ENCODE peak calls at places on chromosomes 2 and 18, in ten cellular contexts. M, E, Y, V, S, L, K, A, R and Z are unnamed samples.

GRCh38 chr2:28387082-28387960 is 5.3 kb upstream of the FOSL2 start:
- DNase-seq in M (no peak), E (no peak), Y (no peak), V (no peak), S (no peak), L (no peak), K (peak; percentile 4), A (no peak), R (peak; percentile 61), Z (no peak)

GRCh38 chr2:229910832-229911412 is 10.9 kb downstream of the TRIP12 start:
- DNase-seq in M (no peak), E (no peak), Y (no peak), V (no peak), S (no peak), L (no peak), K (no peak), A (peak; percentile 29), R (peak; percentile 46), Z (no peak)

GRCh38 chr2:2582998-2583545 is 252.0 kb upstream of the MYT1L start:
- DNase-seq in M (peak; percentile 18), E (no peak), Y (no peak), V (no peak), S (no peak), L (peak; percentile 50), K (peak; percentile 42), A (no peak), R (no peak), Z (no peak)

GRCh38 chr2:182300603-182301002 is 126.2 kb downstream of the PDE1A start:
- DNase-seq in M (no peak), E (no peak), Y (no peak), V (no peak), S (no peak), L (no peak), K (no peak), A (no peak), R (no peak), Z (no peak)

GRCh38 chr2:66446178-66446860 is 11.4 kb downstream of the MEIS1 start:
- DNase-seq in M (no peak), E (no peak), Y (peak; percentile 83), V (no peak), S (no peak), L (no peak), K (no peak), A (no peak), R (no peak), Z (peak; percentile 84)

GRCh38 chr18:48819781-48820482 is 130.8 kb downstream of the SMAD7 start:
- DNase-seq in M (peak; percentile 8), E (peak; percentile 6), Y (no peak), V (no peak), S (no peak), L (peak; percentile 68), K (peak; percentile 48), A (no peak), R (no peak), Z (peak; percentile 46)

GRCh38 chr2:43152711-43153627 is 73.4 kb downstream of the ZFP36L2 start:
- DNase-seq in M (peak; percentile 60), E (no peak), Y (no peak), V (no peak), S (no peak), L (no peak), K (no peak), A (no peak), R (peak; percentile 29), Z (no peak)

GRCh38 chr2:86485103-86485502 is 43.9 kb downstream of the KDM3A start:
- DNase-seq in M (no peak), E (no peak), Y (no peak), V (no peak), S (no peak), L (no peak), K (no peak), A (no peak), R (no peak), Z (no peak)

GRCh38 chr2:1538663-1539062 is 125.4 kb downstream of the TPO start:
- DNase-seq in M (no peak), E (no peak), Y (no peak), V (no peak), S (peak; percentile 45), L (peak; percentile 57), K (no peak), A (no peak), R (no peak), Z (no peak)

GRCh38 chr2:74104839-74105238 is 42.9 kb downstream of the BOLA3 start:
- DNase-seq in M (no peak), E (no peak), Y (no peak), V (no peak), S (no peak), L (no peak), K (no peak), A (no peak), R (no peak), Z (no peak)

GRCh38 chr18:29147944-29148343 is 971.0 kb upstream of the CDH2 start:
- DNase-seq in M (no peak), E (no peak), Y (no peak), V (no peak), S (no peak), L (no peak), K (no peak), A (peak; percentile 18), R (peak; percentile 45), Z (no peak)

GRCh38 chr2:10036095-10036879 is 7.1 kb upstream of the KLF11 start:
- DNase-seq in M (peak; percentile 91), E (peak; percentile 64), Y (peak; percentile 81), V (no peak), S (no peak), L (no peak), K (no peak), A (peak; percentile 5), R (peak; percentile 80), Z (peak; percentile 91)

GRCh38 chr2:101793277-101793969 is 95.9 kb downstream of the MAP4K4 start:
- DNase-seq in M (no peak), E (no peak), Y (no peak), V (no peak), S (no peak), L (no peak), K (no peak), A (no peak), R (no peak), Z (no peak)

DNA sequence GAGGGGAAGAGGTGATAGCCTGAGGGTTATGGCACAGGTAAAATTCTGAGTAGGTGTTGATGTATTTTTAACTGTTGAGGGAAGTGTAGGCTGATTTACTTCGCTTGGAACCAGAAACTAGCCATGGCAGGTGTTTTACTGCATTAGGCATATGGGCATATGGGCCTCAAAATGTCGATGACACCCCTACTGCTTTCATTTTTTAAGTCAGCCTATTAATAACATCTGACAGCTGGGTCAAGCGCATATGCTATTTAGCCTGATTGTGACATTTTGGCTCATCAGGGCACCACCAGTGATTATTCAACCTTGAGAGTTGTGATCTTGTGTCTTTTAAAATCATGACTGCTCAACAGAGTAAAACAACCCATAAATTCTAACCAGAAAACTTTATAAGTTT is 1396.9 kb upstream of the NXPH2 start:
- DNase-seq in M (no peak), E (no peak), Y (no peak), V (no peak), S (no peak), L (no peak), K (no peak), A (no peak), R (no peak), Z (no peak)
- TF ChIP-seq POLR2AphosphoS5 in M (no peak), E (no peak), Y (no peak), V (no peak), S (no peak), L (no peak), K (no peak), A (no peak), R (no peak), Z (no peak)

GRCh38 chr2:164913640-164914346 is 41.5 kb downstream of the SLC38A11 start:
- DNase-seq in M (peak; percentile 38), E (no peak), Y (no peak), V (no peak), S (no peak), L (no peak), K (no peak), A (no peak), R (peak; percentile 72), Z (no peak)

GRCh38 chr2:164922119-164922518 is 33.2 kb downstream of the SLC38A11 start:
- DNase-seq in M (no peak), E (no peak), Y (no peak), V (no peak), S (no peak), L (no peak), K (no peak), A (no peak), R (no peak), Z (no peak)

GRCh38 chr2:164913011-164913410 is 42.3 kb downstream of the SLC38A11 start:
- DNase-seq in M (no peak), E (no peak), Y (no peak), V (no peak), S (no peak), L (no peak), K (no peak), A (no peak), R (no peak), Z (no peak)

GRCh38 chr2:164920430-164920829 is 34.9 kb downstream of the SLC38A11 start:
- DNase-seq in M (no peak), E (no peak), Y (no peak), V (no peak), S (no peak), L (no peak), K (no peak), A (no peak), R (no peak), Z (no peak)

GRCh38 chr2:164917296-164917903 is 37.9 kb downstream of the SLC38A11 start:
- DNase-seq in M (peak; percentile 70), E (peak; percentile 48), Y (no peak), V (peak; percentile 58), S (peak; percentile 40), L (no peak), K (no peak), A (no peak), R (peak; percentile 73), Z (peak; percentile 67)
- TF ChIP-seq CTCF in M (peak; percentile 48), E (peak; percentile 40), Y (peak; percentile 60), V (peak; percentile 41), S (peak; percentile 79), L (no peak), K (no peak), A (no peak), R (peak; percentile 46), Z (peak; percentile 54)

DNA sequence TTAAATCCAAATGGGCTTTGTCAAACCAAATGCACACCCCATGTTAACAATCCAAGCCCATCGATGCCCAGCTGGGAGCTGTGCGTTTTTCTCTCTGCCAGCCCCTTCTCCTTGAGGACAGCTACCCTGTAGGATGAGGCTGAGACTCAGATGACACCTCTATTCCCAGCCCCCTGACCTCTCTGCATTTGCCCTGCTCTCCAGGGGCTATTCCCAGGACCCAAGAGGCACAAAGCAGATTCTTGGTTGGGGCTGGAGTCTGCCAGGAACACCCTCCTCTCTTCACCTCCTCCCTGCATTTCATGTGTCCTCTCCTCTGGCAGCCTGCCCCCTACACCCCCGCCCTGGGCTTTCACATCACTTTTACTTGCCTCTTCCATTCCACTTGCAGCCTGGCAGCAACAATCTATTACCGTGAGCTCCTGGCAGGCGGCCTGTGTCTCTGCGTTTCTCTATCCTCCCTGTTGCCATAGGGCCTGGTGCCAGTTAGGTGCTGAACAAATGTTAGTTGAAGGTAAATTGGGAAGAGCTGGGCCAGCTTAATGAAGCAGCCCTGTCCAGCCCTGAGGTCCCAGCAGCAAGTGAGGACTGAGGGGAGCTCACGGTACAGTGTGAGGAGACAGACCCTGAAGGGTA is 51.8 kb downstream of the ADD2 start:
- DNase-seq in M (no peak), E (no peak), Y (no peak), V (no peak), S (no peak), L (peak; percentile 67), K (no peak), A (no peak), R (no peak), Z (peak; percentile 50)
- TF ChIP-seq POLR2AphosphoS5 in M (no peak), E (no peak), Y (no peak), V (no peak), S (no peak), L (no peak), K (no peak), A (no peak), R (no peak), Z (no peak)

GRCh38 chr2:236016496-236016895 is 151.7 kb downstream of the GBX2 start:
- DNase-seq in M (no peak), E (no peak), Y (no peak), V (no peak), S (no peak), L (no peak), K (no peak), A (no peak), R (no peak), Z (no peak)
- TF ChIP-seq CTCF in M (no peak), E (no peak), Y (no peak), V (no peak), S (no peak), L (no peak), K (no peak), A (no peak), R (no peak), Z (no peak)